ENCODE peak calls at places on chromosomes 6 and 20, in nine cellular contexts. One of them, this sample, is unnamed.

GRCh38 chr6:157226761-157227160 is 96.6 kb downstream of the TMEM242 start:
- DNase-seq in heart right ventricle: no peak
- DNase-seq in SK-N-SH: no peak
- DNase-seq in Caco-2: no peak
- DNase-seq in stomach: no peak
- DNase-seq in right lobe of liver: no peak
- DNase-seq in HCT116: no peak
- DNase-seq in prostate gland: no peak
- DNase-seq in body of pancreas: no peak
- DNase-seq in this sample: peak

GRCh38 chr6:46921059-46921458 is 679 bp downstream of the ADGRF5 start:
- DNase-seq in heart right ventricle: no peak
- DNase-seq in SK-N-SH: no peak
- DNase-seq in Caco-2: no peak
- DNase-seq in stomach: no peak
- DNase-seq in right lobe of liver: no peak
- DNase-seq in HCT116: no peak
- DNase-seq in prostate gland: no peak
- DNase-seq in body of pancreas: no peak
- DNase-seq in this sample: peak

GRCh38 chr20:4195499-4195898 is 180.1 kb upstream of the RNF24 start:
- DNase-seq in heart right ventricle: no peak
- DNase-seq in SK-N-SH: peak
- DNase-seq in Caco-2: no peak
- DNase-seq in stomach: no peak
- DNase-seq in right lobe of liver: no peak
- DNase-seq in HCT116: no peak
- DNase-seq in prostate gland: no peak
- DNase-seq in body of pancreas: no peak
- DNase-seq in this sample: peak

GRCh38 chr6:25524542-25524941 is 127.5 kb upstream of the SCGN start:
- DNase-seq in heart right ventricle: no peak
- DNase-seq in SK-N-SH: no peak
- DNase-seq in Caco-2: no peak
- DNase-seq in stomach: no peak
- DNase-seq in right lobe of liver: no peak
- DNase-seq in HCT116: no peak
- DNase-seq in prostate gland: no peak
- DNase-seq in body of pancreas: no peak
- DNase-seq in this sample: no peak

GRCh38 chr6:113843500-113844068 is 13.6 kb upstream of the MARCKS start:
- DNase-seq in heart right ventricle: no peak
- DNase-seq in SK-N-SH: no peak
- DNase-seq in Caco-2: no peak
- DNase-seq in stomach: no peak
- DNase-seq in right lobe of liver: no peak
- DNase-seq in HCT116: no peak
- DNase-seq in prostate gland: no peak
- DNase-seq in body of pancreas: no peak
- DNase-seq in this sample: no peak

GRCh38 chr6:48388045-48388444 is 277.0 kb upstream of the PTCHD4 start:
- DNase-seq in heart right ventricle: no peak
- DNase-seq in SK-N-SH: no peak
- DNase-seq in Caco-2: no peak
- DNase-seq in stomach: no peak
- DNase-seq in right lobe of liver: no peak
- DNase-seq in HCT116: no peak
- DNase-seq in prostate gland: no peak
- DNase-seq in body of pancreas: no peak
- DNase-seq in this sample: no peak

GRCh38 chr6:157954150-157955117 is 27.2 kb upstream of the SYNJ2 start:
- DNase-seq in heart right ventricle: no peak
- DNase-seq in SK-N-SH: no peak
- DNase-seq in Caco-2: peak
- DNase-seq in stomach: peak
- DNase-seq in right lobe of liver: peak
- DNase-seq in HCT116: no peak
- DNase-seq in prostate gland: peak
- DNase-seq in body of pancreas: peak
- DNase-seq in this sample: peak

GRCh38 chr20:41927189-41927588 is 309.0 kb upstream of the CHD6 start:
- DNase-seq in heart right ventricle: no peak
- DNase-seq in SK-N-SH: no peak
- DNase-seq in Caco-2: no peak
- DNase-seq in stomach: no peak
- DNase-seq in right lobe of liver: no peak
- DNase-seq in HCT116: no peak
- DNase-seq in prostate gland: no peak
- DNase-seq in body of pancreas: no peak
- DNase-seq in this sample: no peak

GRCh38 chr6:110618591-110619267 is 142.3 kb upstream of the SLC22A16 start:
- DNase-seq in heart right ventricle: no peak
- DNase-seq in SK-N-SH: no peak
- DNase-seq in Caco-2: no peak
- DNase-seq in stomach: no peak
- DNase-seq in right lobe of liver: no peak
- DNase-seq in HCT116: peak
- DNase-seq in prostate gland: peak
- DNase-seq in body of pancreas: no peak
- DNase-seq in this sample: peak

GRCh38 chr6:149211046-149211571 is 106.4 kb upstream of the TAB2 start:
- DNase-seq in heart right ventricle: no peak
- DNase-seq in SK-N-SH: no peak
- DNase-seq in Caco-2: no peak
- DNase-seq in stomach: no peak
- DNase-seq in right lobe of liver: no peak
- DNase-seq in HCT116: no peak
- DNase-seq in prostate gland: no peak
- DNase-seq in body of pancreas: no peak
- DNase-seq in this sample: peak

GRCh38 chr20:46283426-46283825 is 24.9 kb downstream of the CDH22 start:
- DNase-seq in heart right ventricle: no peak
- DNase-seq in SK-N-SH: no peak
- DNase-seq in Caco-2: no peak
- DNase-seq in stomach: no peak
- DNase-seq in right lobe of liver: no peak
- DNase-seq in HCT116: no peak
- DNase-seq in prostate gland: no peak
- DNase-seq in body of pancreas: no peak
- DNase-seq in this sample: no peak

GRCh38 chr20:991850-992249 is 10.3 kb downstream of the RSPO4 start:
- DNase-seq in heart right ventricle: no peak
- DNase-seq in SK-N-SH: peak
- DNase-seq in Caco-2: no peak
- DNase-seq in stomach: no peak
- DNase-seq in right lobe of liver: no peak
- DNase-seq in HCT116: no peak
- DNase-seq in prostate gland: no peak
- DNase-seq in body of pancreas: no peak
- DNase-seq in this sample: no peak

GRCh38 chr6:2196079-2196679 is 49.2 kb downstream of the GMDS start:
- DNase-seq in heart right ventricle: peak
- DNase-seq in SK-N-SH: peak
- DNase-seq in Caco-2: no peak
- DNase-seq in stomach: no peak
- DNase-seq in right lobe of liver: no peak
- DNase-seq in HCT116: peak
- DNase-seq in prostate gland: peak
- DNase-seq in body of pancreas: peak
- DNase-seq in this sample: peak

GRCh38 chr20:16477632-16478031 is 95.6 kb downstream of the KIF16B start:
- DNase-seq in heart right ventricle: no peak
- DNase-seq in SK-N-SH: no peak
- DNase-seq in Caco-2: no peak
- DNase-seq in stomach: no peak
- DNase-seq in right lobe of liver: no peak
- DNase-seq in HCT116: no peak
- DNase-seq in prostate gland: no peak
- DNase-seq in body of pancreas: no peak
- DNase-seq in this sample: peak

DNA sequence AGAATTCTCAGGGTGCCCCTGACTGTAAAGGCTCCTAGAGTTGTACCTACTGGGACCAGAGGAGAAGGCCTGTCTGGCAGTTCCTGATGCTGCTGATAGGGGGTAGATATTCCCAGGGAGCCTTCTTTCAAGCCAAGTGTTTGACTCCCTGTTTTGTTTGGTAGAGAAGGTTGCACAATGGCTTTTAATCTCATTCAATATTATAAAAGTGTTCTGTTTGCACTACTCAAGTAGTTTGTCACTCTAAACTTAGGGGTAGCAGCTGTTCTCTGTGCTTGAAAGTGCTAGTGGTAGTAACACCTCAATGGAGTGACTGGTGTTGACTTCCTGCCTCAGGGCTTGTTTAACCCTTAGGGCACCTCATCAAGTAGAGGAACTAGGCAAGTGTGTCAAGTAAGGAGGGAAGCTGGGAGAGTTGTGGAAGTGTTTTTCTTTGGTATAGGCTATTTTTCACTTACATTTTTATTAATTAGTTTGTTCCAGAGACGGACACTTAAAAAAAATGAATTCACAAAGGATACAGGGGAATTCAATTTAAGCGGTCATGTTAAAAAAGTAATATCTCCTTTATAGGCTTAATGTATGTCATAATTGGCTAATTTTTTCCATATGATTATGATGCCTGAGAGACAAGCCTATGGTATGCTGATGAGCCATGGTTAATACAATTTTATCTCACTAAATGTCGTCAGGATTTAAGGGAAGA is 38.1 kb downstream of the BICRAL start:
- DNase-seq in heart right ventricle: no peak
- DNase-seq in SK-N-SH: peak
- DNase-seq in Caco-2: no peak
- DNase-seq in stomach: no peak
- DNase-seq in right lobe of liver: no peak
- DNase-seq in HCT116: no peak
- DNase-seq in prostate gland: no peak
- DNase-seq in body of pancreas: no peak
- DNase-seq in this sample: peak
- TF ChIP-seq CTCF in heart right ventricle: no peak
- TF ChIP-seq CTCF in SK-N-SH: peak
- TF ChIP-seq CTCF in Caco-2: peak
- TF ChIP-seq CTCF in stomach: peak
- TF ChIP-seq CTCF in right lobe of liver: peak
- TF ChIP-seq CTCF in HCT116: no peak
- TF ChIP-seq CTCF in prostate gland: no peak
- TF ChIP-seq CTCF in body of pancreas: peak
- TF ChIP-seq CTCF in this sample: peak

DNA sequence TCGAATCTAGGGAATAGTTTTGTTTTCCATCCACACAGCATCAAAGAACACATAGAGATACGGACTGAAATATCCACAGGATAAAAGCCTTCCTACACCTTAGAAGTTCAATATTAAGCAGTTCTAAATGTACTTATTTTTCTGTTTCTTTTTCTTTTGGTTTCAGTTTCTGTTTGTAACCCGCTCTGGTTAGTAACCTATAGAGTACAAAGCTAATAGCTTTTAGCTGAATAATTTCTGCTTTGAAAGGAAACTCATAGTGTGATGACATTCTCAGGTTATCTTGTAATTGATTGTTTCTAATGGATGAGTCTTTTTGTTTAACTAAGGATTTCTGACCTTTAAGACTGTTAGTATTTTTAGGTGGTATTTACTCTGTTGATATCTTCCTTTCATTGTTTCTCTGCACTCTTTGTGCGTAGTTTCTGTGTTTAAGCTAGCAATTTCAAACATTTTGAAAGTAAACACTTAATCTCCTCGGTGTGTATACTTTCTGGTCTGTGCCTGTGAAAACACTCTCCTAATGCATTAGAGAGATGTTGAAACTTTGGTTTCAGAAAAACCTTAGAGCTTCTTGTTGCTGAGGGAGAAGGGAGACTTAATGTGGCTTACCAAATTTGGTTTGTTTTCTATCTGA is 385.5 kb downstream of the HDGFL1 start:
- DNase-seq in heart right ventricle: no peak
- DNase-seq in SK-N-SH: no peak
- DNase-seq in Caco-2: no peak
- DNase-seq in stomach: no peak
- DNase-seq in right lobe of liver: no peak
- DNase-seq in HCT116: no peak
- DNase-seq in prostate gland: no peak
- DNase-seq in body of pancreas: no peak
- DNase-seq in this sample: peak
- H3K4me3 ChIP-seq in heart right ventricle: peak
- H3K4me3 ChIP-seq in SK-N-SH: peak
- H3K4me3 ChIP-seq in Caco-2: peak
- H3K4me3 ChIP-seq in stomach: peak
- H3K4me3 ChIP-seq in right lobe of liver: peak
- H3K4me3 ChIP-seq in HCT116: no peak
- H3K4me3 ChIP-seq in prostate gland: no peak
- H3K4me3 ChIP-seq in body of pancreas: no peak
- H3K4me3 ChIP-seq in this sample: peak

DNA sequence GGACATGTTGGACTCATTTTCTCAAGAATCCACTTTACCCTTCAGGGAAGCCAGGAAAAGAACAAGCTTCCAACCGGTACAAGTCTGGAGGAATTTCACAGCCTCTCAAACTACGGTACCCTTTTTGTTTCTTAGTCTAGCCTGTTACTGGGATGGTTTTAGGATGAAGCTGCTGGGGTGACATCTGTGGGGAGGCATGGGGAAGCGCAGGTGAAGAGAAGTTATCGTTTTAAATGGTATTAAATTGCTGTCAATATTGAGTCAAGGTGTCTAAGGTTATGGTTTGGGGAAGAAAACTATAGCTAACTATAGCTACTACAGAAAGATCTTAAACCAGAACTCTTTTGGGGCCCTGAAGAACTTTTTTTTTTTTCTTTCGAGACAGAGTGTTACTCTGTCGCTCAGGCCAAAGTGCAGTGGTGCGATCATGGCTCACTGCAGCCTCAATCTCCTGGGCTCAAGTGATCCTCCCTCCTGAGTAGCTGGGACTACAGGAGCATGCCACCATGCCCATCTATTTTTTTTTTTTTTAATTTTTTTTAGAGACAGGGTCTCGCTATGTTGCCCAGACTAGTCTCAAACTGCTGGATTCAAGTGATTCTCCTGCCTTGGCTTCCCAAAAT is 128.7 kb downstream of the RIN2 start:
- DNase-seq in heart right ventricle: no peak
- DNase-seq in SK-N-SH: no peak
- DNase-seq in Caco-2: no peak
- DNase-seq in stomach: no peak
- DNase-seq in right lobe of liver: no peak
- DNase-seq in HCT116: no peak
- DNase-seq in prostate gland: no peak
- DNase-seq in body of pancreas: no peak
- DNase-seq in this sample: peak
- TF ChIP-seq CTCF in heart right ventricle: no peak
- TF ChIP-seq CTCF in SK-N-SH: peak
- TF ChIP-seq CTCF in Caco-2: peak
- TF ChIP-seq CTCF in stomach: no peak
- TF ChIP-seq CTCF in right lobe of liver: no peak
- TF ChIP-seq CTCF in HCT116: no peak
- TF ChIP-seq CTCF in prostate gland: no peak
- TF ChIP-seq CTCF in body of pancreas: no peak
- TF ChIP-seq CTCF in this sample: peak

DNA sequence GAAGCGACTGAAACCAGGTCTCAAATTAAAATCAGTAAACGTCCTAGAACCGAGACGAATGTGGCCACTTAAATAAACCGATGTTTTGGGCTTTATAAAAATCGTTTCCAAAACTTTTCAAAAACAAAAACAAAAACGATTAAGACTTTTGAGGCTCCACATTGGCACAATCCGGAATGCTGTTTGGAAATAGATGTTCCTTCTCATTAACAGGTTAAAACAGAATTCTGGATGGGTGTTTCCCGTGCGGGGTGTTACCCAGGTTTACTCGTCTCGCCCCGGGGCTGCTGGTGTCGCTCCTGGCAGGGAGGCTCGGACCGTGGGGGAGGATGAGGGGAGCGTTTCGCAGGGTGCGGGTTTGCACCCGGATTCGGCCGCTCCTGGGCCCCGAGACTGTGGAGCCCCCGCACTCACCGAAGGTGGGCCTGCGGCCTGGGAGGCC is 1.2 kb downstream of the GATA5 start:
- DNase-seq in heart right ventricle: no peak
- DNase-seq in SK-N-SH: no peak
- DNase-seq in Caco-2: no peak
- DNase-seq in stomach: no peak
- DNase-seq in right lobe of liver: no peak
- DNase-seq in HCT116: no peak
- DNase-seq in prostate gland: no peak
- DNase-seq in body of pancreas: no peak
- DNase-seq in this sample: no peak
- H3K4me3 ChIP-seq in heart right ventricle: peak
- H3K4me3 ChIP-seq in SK-N-SH: no peak
- H3K4me3 ChIP-seq in Caco-2: no peak
- H3K4me3 ChIP-seq in stomach: peak
- H3K4me3 ChIP-seq in right lobe of liver: no peak
- H3K4me3 ChIP-seq in HCT116: no peak
- H3K4me3 ChIP-seq in prostate gland: peak
- H3K4me3 ChIP-seq in body of pancreas: no peak
- H3K4me3 ChIP-seq in this sample: no peak

This sample was measured in choroid plexus epithelial cell.